ENCODE peak calls at places on chromosomes 12 and 14, in eight cellular contexts. B is GM23248, Y is heart right ventricle, W is brain microvascular endothelial cell, I is psoas muscle, Z is hepatocyte, G is pancreas, Q is aorta. J is an unnamed sample.
A peak's percentile ranks its signal among the peaks of the same experiment; 100 is the strongest.

GRCh38 chr14:88551936-88552565 is 2.8 kb downstream of the PTPN21 start:
- DNase-seq in B (peak; percentile 60), Y (no peak), W (no peak), I (peak; percentile 21), Z (no peak), G (peak; percentile 61), Q (no peak), J (no peak)

GRCh38 chr12:105278043-105278697 is 42.2 kb upstream of the APPL2 start:
- DNase-seq in B (peak; percentile 75), Y (no peak), W (peak; percentile 31), I (no peak), Z (peak; percentile 42), G (no peak), Q (no peak), J (no peak)

GRCh38 chr14:101088395-101088667 is 184.8 kb upstream of the RTL1 start:
- DNase-seq in B (no peak), Y (no peak), W (no peak), I (no peak), Z (no peak), G (peak; percentile 17), Q (no peak), J (no peak)

GRCh38 chr14:69152181-69152943 is 557 bp downstream of the DCAF5 start:
- DNase-seq in B (peak; percentile 62), Y (peak; percentile 28), W (no peak), I (no peak), Z (peak; percentile 63), G (no peak), Q (no peak), J (no peak)

GRCh38 chr12:47818382-47818700 is 1.4 kb downstream of the HDAC7 start:
- DNase-seq in B (peak; percentile 70), Y (no peak), W (no peak), I (no peak), Z (no peak), G (no peak), Q (no peak), J (no peak)

GRCh38 chr14:99191663-99192621 is 80.1 kb downstream of the BCL11B start:
- DNase-seq in B (peak; percentile 56), Y (peak; percentile 45), W (peak; percentile 53), I (no peak), Z (peak; percentile 33), G (no peak), Q (peak; percentile 76), J (no peak)

GRCh38 chr12:11023387-11023786 is 967 bp upstream of the TAS2R19 start:
- DNase-seq in B (no peak), Y (no peak), W (no peak), I (no peak), Z (no peak), G (no peak), Q (no peak), J (no peak)

GRCh38 chr12:91618281-91618680 is 435.7 kb upstream of the DCN start:
- DNase-seq in B (no peak), Y (no peak), W (no peak), I (no peak), Z (no peak), G (no peak), Q (no peak), J (no peak)

GRCh38 chr14:74392616-74393570 is 33.1 kb downstream of the SYNDIG1L start:
- DNase-seq in B (no peak), Y (no peak), W (no peak), I (no peak), Z (no peak), G (no peak), Q (no peak), J (no peak)

GRCh38 chr12:18750087-18750486 is 12.2 kb downstream of the CAPZA3 start:
- DNase-seq in B (peak; percentile 20), Y (no peak), W (no peak), I (no peak), Z (peak; percentile 9), G (no peak), Q (no peak), J (no peak)

GRCh38 chr12:67720383-67720856 is 71.9 kb downstream of the DYRK2 start:
- DNase-seq in B (peak; percentile 35), Y (no peak), W (peak; percentile 74), I (peak; percentile 19), Z (peak; percentile 35), G (no peak), Q (no peak), J (no peak)

GRCh38 chr14:100857196-100857922 is 31.4 kb downstream of the MEG3 start:
- DNase-seq in B (no peak), Y (no peak), W (no peak), I (no peak), Z (no peak), G (peak; percentile 48), Q (peak; percentile 30), J (no peak)

GRCh38 chr14:104473649-104474574 is 105.7 kb upstream of the C14orf180 start:
- DNase-seq in B (no peak), Y (no peak), W (no peak), I (no peak), Z (no peak), G (no peak), Q (no peak), J (no peak)

GRCh38 chr12:122609696-122610095 is 82.6 kb downstream of the KNTC1 start:
- DNase-seq in B (no peak), Y (no peak), W (no peak), I (no peak), Z (no peak), G (no peak), Q (no peak), J (no peak)

GRCh38 chr12:20367731-20368652 is at the start of gene PDE3A:
- DNase-seq in B (peak; percentile 85), Y (peak; percentile 72), W (peak; percentile 82), I (peak; percentile 55), Z (peak; percentile 82), G (peak; percentile 68), Q (peak; percentile 86), J (peak; percentile 2)

GRCh38 chr14:76098916-76099675 is 52.6 kb upstream of the GPATCH2L start:
- DNase-seq in B (no peak), Y (no peak), W (no peak), I (no peak), Z (no peak), G (no peak), Q (no peak), J (no peak)

DNA sequence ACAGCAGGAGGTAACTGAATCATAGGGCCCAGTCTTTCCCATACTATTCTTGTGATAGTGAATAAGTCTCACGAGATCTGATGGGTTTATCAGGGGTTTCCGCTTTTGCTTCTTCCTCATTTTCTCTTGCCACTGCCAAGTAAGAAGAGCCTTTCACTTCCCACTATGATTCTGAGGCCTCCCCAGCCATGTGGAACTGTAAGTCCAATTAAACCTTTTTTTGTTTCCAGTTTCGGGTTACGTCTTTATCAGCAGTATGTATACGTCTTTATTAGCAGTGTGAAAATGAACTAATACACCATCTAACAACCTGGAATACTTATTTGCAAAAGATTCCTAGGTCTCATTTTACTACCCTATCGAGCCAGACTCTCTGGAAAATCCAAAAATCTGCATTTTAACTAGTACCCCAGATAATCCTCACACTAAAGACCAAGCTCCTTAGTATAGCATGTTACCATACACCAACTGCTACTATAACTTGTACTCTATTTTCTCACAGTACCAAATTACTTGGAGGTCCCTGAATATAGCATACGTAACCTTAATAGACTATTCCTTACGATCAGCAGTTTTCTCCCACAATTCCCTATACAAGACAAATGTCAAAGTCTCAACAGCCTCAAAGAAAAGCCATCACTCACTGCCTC is 11.4 kb downstream of the GTF2A1 start:
- DNase-seq in B (no peak), Y (no peak), W (peak; percentile 32), I (no peak), Z (no peak), G (no peak), Q (no peak), J (peak; percentile 17)
- H3K36me3 ChIP-seq in B (peaks cover 18% of the 10 kb centered on the region), Y (peaks cover 7% of the 10 kb centered on the region), W (peaks cover 24% of the 10 kb centered on the region), I (no peaks in the 10 kb centered on the region), Z (no peaks in the 10 kb centered on the region), G (no peaks in the 10 kb centered on the region), Q (no peaks in the 10 kb centered on the region), J (peaks cover 5% of the 10 kb centered on the region)

GRCh38 chr14:73105050-73105449 is 31.3 kb upstream of the PSEN1 start:
- DNase-seq in B (peak; percentile 16), Y (no peak), W (no peak), I (no peak), Z (no peak), G (no peak), Q (no peak), J (no peak)
- H3K36me3 ChIP-seq in B (peaks cover 82% of the 10 kb centered on the region), Y (peaks cover 48% of the 10 kb centered on the region), W (peaks cover 65% of the 10 kb centered on the region), I (peaks cover 15% of the 10 kb centered on the region), Z (no peaks in the 10 kb centered on the region), G (peaks cover 26% of the 10 kb centered on the region), Q (peaks cover 9% of the 10 kb centered on the region), J (peaks cover 13% of the 10 kb centered on the region)

GRCh38 chr12:98519257-98519907 is 4.0 kb downstream of the TMPO start:
- DNase-seq in B (no peak), Y (no peak), W (no peak), I (no peak), Z (no peak), G (no peak), Q (no peak), J (no peak)

GRCh38 chr12:98516184-98516873 is 939 bp downstream of the TMPO start:
- DNase-seq in B (peak; percentile 94), Y (peak; percentile 42), W (peak; percentile 60), I (peak; percentile 53), Z (peak; percentile 93), G (peak; percentile 72), Q (peak; percentile 82), J (peak; percentile 89)

GRCh38 chr12:98515368-98516183 is at the start of gene TMPO:
- DNase-seq in B (peak; percentile 97), Y (peak; percentile 94), W (peak; percentile 86), I (peak; percentile 89), Z (peak; percentile 96), G (peak; percentile 97), Q (peak; percentile 93), J (peak; percentile 99)

GRCh38 chr12:98513379-98514318 is 1.7 kb upstream of the TMPO start:
- DNase-seq in B (no peak), Y (no peak), W (no peak), I (no peak), Z (no peak), G (no peak), Q (no peak), J (no peak)

DNA sequence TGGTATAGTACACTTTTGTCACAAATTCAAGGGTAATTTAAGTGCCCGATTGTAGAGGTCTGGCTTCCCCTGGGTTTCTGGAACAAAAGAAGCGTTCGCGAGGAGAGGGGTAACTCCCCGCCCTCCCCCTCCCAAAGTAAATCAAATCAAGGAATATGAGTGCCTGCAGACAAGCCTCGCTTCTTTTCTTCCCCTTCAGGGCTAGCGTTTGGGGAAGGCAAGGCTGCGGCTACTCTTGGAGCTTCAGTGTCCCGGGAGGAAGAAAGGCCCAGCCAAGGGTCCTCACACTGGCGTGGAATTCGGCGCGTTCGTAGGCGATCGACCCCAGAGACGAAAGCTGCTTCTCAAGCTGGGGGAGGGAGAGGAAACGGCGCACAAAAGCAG is 414 bp upstream of the TMPO start:
- DNase-seq in B (no peak), Y (no peak), W (no peak), I (no peak), Z (no peak), G (no peak), Q (no peak), J (no peak)
- H3K36me3 ChIP-seq in B (no peaks in the 10 kb centered on the region), Y (no peaks in the 10 kb centered on the region), W (no peaks in the 10 kb centered on the region), I (no peaks in the 10 kb centered on the region), Z (no peaks in the 10 kb centered on the region), G (no peaks in the 10 kb centered on the region), Q (no peaks in the 10 kb centered on the region), J (no peaks in the 10 kb centered on the region)

DNA sequence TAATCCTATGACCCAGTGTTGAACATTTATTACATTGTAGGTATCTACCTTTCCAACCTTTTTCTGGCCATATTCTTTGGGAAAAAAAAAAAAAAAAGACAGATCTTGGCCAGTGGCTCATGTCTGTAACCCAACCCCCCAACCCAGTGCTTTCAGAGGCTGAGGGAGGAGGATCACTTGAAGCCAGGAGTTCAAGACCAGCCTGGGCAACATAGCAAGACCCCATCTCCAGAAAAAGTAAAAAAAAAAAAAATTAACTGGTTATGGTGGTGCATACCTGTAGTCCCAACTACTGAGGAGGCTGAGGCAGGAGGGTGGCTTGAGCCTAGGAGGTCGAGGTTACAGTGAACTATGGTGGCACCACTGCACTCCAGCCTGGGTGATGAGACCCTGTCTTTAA is 58.1 kb downstream of the ACACB start:
- DNase-seq in B (no peak), Y (no peak), W (no peak), I (no peak), Z (no peak), G (no peak), Q (no peak), J (no peak)
- H3K36me3 ChIP-seq in B (no peaks in the 10 kb centered on the region), Y (peaks cover 63% of the 10 kb centered on the region), W (no peaks in the 10 kb centered on the region), I (peaks cover 25% of the 10 kb centered on the region), Z (no peaks in the 10 kb centered on the region), G (peaks cover 15% of the 10 kb centered on the region), Q (peaks cover 9% of the 10 kb centered on the region), J (no peaks in the 10 kb centered on the region)

J was measured in GM06990.